ENCODE peak calls at places on chromosomes 6 and 20, in four cellular contexts. V is HepG2, N is GM12878, S is K562. D is an unnamed sample.
A peak's percentile ranks its signal among the peaks of the same experiment; 100 is the strongest.

GRCh38 chr6:104404377-104404776 is 455.3 kb downstream of the HACE1 start:
- DNase-seq in N (no peak), S (no peak), V (no peak), D (no peak)

GRCh38 chr6:117976030-117976651 is 69.1 kb downstream of the SLC35F1 start:
- DNase-seq in V (peak; percentile 61), S (peak; percentile 20), N (no peak), D (peak; percentile 46)

GRCh38 chr6:113854531-113855499 is 2.3 kb upstream of the MARCKS start:
- DNase-seq in V (peak; percentile 44), S (peak; percentile 56), N (no peak), D (peak; percentile 69)

GRCh38 chr6:119858901-119859300 is 509.3 kb upstream of the MAN1A1 start:
- DNase-seq in V (no peak), N (no peak), S (no peak), D (no peak)

GRCh38 chr6:105028898-105029297 is 72.0 kb downstream of the LIN28B start:
- DNase-seq in V (no peak), N (no peak), S (no peak), D (no peak)

GRCh38 chr6:87059943-87060342 is 35.0 kb downstream of the CGA start:
- DNase-seq in N (no peak), V (no peak), S (no peak), D (no peak)

GRCh38 chr6:43060034-43060754 is 763 bp downstream of the KLC4 start:
- DNase-seq in N (no peak), V (peak; percentile 87), S (peak; percentile 39), D (no peak)

GRCh38 chr20:51926670-51927305 is 124.5 kb upstream of the SALL4 start:
- DNase-seq in S (no peak), N (no peak), V (no peak), D (no peak)

DNA sequence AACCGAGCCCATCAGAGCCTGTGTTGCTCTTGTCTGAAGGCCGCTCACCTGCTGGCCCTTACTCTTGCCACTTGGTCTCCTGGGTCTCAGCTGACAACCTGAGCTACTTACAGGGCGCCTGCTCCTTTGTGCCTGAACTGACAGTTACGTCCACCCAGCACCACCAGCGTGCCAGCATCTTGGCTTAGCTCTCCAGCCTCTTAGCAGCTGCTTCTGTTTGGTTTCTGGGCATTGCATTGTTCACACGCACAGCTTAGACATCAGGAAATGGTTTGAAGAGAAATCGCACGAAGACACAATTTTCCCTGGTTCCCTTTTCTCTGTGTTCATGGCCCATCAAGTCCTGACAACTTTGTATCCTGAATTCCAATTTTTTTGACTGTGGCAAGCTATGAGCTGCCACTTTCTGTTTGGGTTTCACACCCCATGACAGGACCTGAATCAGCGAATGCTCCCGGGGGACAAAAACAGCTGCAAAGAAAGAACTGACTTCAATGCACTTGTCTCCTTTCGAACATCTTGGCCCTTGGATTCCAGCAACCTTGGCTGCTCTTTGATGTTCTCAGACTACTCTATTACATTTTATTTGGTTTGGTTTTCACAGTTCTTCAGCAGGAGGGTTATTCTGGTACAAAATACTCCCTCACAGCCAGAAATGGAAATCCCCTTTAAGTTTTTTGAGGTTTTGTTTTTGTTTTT is 45.2 kb upstream of the LY86 start:
- DNase-seq in S (no peak), V (no peak), N (peak; percentile 79), D (no peak)
- TF ChIP-seq SP1 in S (no peak), V (no peak), N (no peak), D (no peak)

GRCh38 chr6:54440549-54440948 is 132.3 kb downstream of the TINAG start:
- DNase-seq in V (no peak), S (no peak), N (no peak), D (no peak)

GRCh38 chr6:54445207-54445606 is 137.0 kb downstream of the TINAG start:
- DNase-seq in S (no peak), N (no peak), V (no peak), D (no peak)

GRCh38 chr6:54441020-54441419 is 132.8 kb downstream of the TINAG start:
- DNase-seq in S (no peak), V (no peak), N (no peak), D (no peak)

GRCh38 chr6:54441687-54442248 is 133.5 kb downstream of the TINAG start:
- DNase-seq in V (no peak), N (no peak), S (no peak), D (no peak)
- TF ChIP-seq FOXK2 in V (no peak), N (no peak), S (no peak), D (no peak)

GRCh38 chr6:13733178-13733851 is 21.7 kb upstream of the RANBP9 start:
- DNase-seq in N (no peak), S (peak; percentile 36), V (peak; percentile 46), D (peak; percentile 28)
- TF ChIP-seq SP1 in N (no peak), S (no peak), V (no peak), D (no peak)

GRCh38 chr6:39840781-39841180 is 48.6 kb downstream of the DAAM2 start:
- DNase-seq in V (no peak), N (no peak), S (no peak), D (no peak)
- TF ChIP-seq FOXK2 in V (no peak), N (no peak), S (no peak), D (no peak)

GRCh38 chr6:160130729-160131484 is 9.3 kb downstream of the SLC22A1 start:
- DNase-seq in N (no peak), V (no peak), S (no peak), D (no peak)

GRCh38 chr6:160133441-160134336 is 12.1 kb downstream of the SLC22A1 start:
- DNase-seq in S (no peak), V (no peak), N (no peak), D (no peak)

GRCh38 chr6:160131636-160132296 is 10.2 kb downstream of the SLC22A1 start:
- DNase-seq in S (no peak), V (no peak), N (no peak), D (no peak)

GRCh38 chr6:160132297-160132637 is 10.7 kb downstream of the SLC22A1 start:
- DNase-seq in N (no peak), S (no peak), V (no peak), D (no peak)

GRCh38 chr6:160132776-160133338 is 11.2 kb downstream of the SLC22A1 start:
- DNase-seq in V (no peak), S (no peak), N (no peak), D (no peak)
- TF ChIP-seq SP1 in V (no peak), S (no peak), N (no peak), D (no peak)

DNA sequence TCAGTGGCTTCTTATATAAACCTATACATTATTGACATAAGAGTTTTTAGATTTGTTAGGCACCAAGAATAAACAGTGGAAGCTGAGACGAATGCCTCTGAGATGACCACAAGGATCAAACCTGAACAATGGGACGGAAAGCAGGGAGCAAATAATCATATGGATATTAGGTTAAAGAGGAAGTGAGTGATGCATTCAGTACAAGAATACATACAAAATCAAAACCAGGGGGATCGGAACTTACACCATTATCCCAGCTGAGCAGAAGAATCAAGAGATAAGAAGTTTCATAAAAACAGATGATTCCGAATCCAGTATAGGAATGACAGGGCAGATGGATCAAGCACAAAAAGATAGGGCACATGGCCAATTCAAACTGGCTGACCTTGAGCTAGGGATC is 21.9 kb upstream of the CNKSR3 start:
- DNase-seq in N (no peak), V (no peak), S (no peak), D (no peak)
- TF ChIP-seq FOXK2 in N (no peak), V (no peak), S (no peak), D (no peak)

DNA sequence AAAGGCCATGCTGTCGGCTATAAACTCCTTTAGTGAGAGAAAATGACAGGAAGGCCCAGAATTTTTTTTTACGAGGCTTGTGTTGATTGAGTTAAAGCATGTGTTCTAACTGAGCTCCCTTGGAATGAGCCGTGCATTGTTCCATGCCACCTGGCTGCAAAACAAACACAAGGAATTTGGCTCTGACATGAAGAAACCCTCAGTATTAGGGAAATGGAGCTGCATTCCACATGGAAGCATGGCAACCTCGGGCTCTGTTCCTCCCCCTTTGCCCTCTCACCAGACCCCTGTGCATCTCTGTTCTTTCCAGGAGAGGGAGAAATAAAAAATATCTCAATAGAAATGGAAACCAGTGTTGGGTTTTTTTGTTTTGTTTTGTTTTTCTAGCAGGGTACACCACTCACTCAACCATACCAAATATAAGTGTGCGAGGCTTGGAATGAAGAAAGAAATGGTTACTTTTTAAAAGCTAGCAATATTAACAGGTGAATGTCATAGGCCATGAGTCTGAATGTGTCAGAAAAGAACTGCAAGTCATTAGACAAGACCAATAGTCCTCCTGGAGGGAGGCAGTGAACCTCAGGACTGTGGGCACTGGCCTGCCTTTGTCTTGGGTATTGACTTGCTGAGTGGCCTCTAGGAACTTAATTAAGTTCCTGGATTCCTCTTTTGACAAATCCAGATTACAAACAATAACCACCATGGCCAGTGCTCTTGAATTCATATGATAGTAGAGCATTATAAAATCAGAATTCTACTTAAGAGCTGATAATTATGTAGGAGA is 935.1 kb downstream of the KIF16B start:
- DNase-seq in V (no peak), S (no peak), N (no peak), D (no peak)
- TF ChIP-seq SP1 in V (no peak), S (no peak), N (no peak), D (no peak)

GRCh38 chr6:26155066-26155925 is 68.1 kb downstream of the HFE start:
- DNase-seq in V (peak; percentile 43), S (peak; percentile 32), N (no peak), D (no peak)
- TF ChIP-seq FOXK2 in V (no peak), S (no peak), N (no peak), D (no peak)

GRCh38 chr20:25470045-25470444 is 62.6 kb downstream of the GINS1 start:
- DNase-seq in S (peak; percentile 64), N (peak; percentile 13), V (peak; percentile 57), D (peak; percentile 43)
- TF ChIP-seq SP1 in S (no peak), N (no peak), V (no peak), D (no peak)